ENCODE peak calls at places on chromosomes 1 and 21, in four cellular contexts. V is transverse colon, Y is right atrium auricular region, A is stomach. F is an unnamed sample. For H3K4me1, the result is how much of the 10 kb centered on the place peaks cover.

GRCh38 chr1:222347627-222348026 is 200.3 kb downstream of the HHIPL2 start:
- DNase-seq in V (no peak), Y (no peak), A (no peak), F (peak)

GRCh38 chr1:233828480-233828879 is 76.0 kb upstream of the SLC35F3 start:
- DNase-seq in V (no peak), Y (no peak), A (no peak), F (no peak)

GRCh38 chr1:31934706-31935629 is 3.2 kb downstream of the PTP4A2 start:
- DNase-seq in V (peak), Y (no peak), A (no peak), F (no peak)

GRCh38 chr21:45460611-45461368 is 55.8 kb downstream of the COL18A1 start:
- DNase-seq in V (no peak), Y (no peak), A (no peak), F (no peak)

GRCh38 chr1:234170067-234170466 is 203.2 kb upstream of the COA6 start:
- DNase-seq in V (no peak), Y (peak), A (no peak), F (no peak)

GRCh38 chr1:68456207-68456606 is 6.5 kb upstream of the RPE65 start:
- DNase-seq in V (no peak), Y (no peak), A (no peak), F (no peak)

GRCh38 chr1:32273389-32274208 is 18.3 kb upstream of the HDAC1 start:
- DNase-seq in V (peak), Y (no peak), A (peak), F (no peak)

GRCh38 chr1:180837025-180837424 is 75.7 kb upstream of the KIAA1614 start:
- DNase-seq in V (no peak), Y (no peak), A (no peak), F (no peak)

GRCh38 chr1:229768232-229768631 is 142.2 kb downstream of the URB2 start:
- DNase-seq in V (no peak), Y (no peak), A (no peak), F (no peak)

GRCh38 chr1:109298666-109299086 is 8.1 kb downstream of the MYBPHL start:
- DNase-seq in V (no peak), Y (no peak), A (no peak), F (peak)

GRCh38 chr1:6248798-6249731 is 5.1 kb downstream of the HES3 start:
- DNase-seq in V (no peak), Y (no peak), A (no peak), F (no peak)

GRCh38 chr1:19429611-19430010 is 55.7 kb downstream of the CAPZB start:
- DNase-seq in V (no peak), Y (no peak), A (no peak), F (no peak)

GRCh38 chr1:63914706-63915105 is 140.9 kb downstream of the ROR1 start:
- DNase-seq in V (no peak), Y (no peak), A (no peak), F (no peak)

GRCh38 chr1:58293388-58293787 is 253.1 kb downstream of the OMA1 start:
- DNase-seq in V (no peak), Y (no peak), A (no peak), F (no peak)

GRCh38 chr1:61504840-61505239 is 220.1 kb downstream of the TM2D1 start:
- DNase-seq in V (no peak), Y (no peak), A (no peak), F (peak)

GRCh38 chr1:22347854-22348760 is 103.5 kb upstream of the ZBTB40 start:
- DNase-seq in V (no peak), Y (no peak), A (no peak), F (no peak)

GRCh38 chr1:229342305-229342901 is 444 bp downstream of the CCSAP start:
- DNase-seq in V (peak), Y (peak), A (peak), F (peak)

GRCh38 chr21:15659768-15660423 is 69.9 kb upstream of the USP25 start:
- DNase-seq in V (peak), Y (no peak), A (no peak), F (no peak)

GRCh38 chr1:25519624-25520023 is 23.8 kb upstream of the LDLRAP1 start:
- DNase-seq in V (no peak), Y (no peak), A (no peak), F (no peak)

GRCh38 chr1:59143824-59144223 is 153.1 kb upstream of the FGGY start:
- DNase-seq in V (no peak), Y (no peak), A (no peak), F (no peak)

GRCh38 chr1:222048030-222048632 is 306.2 kb upstream of the DUSP10 start:
- DNase-seq in V (no peak), Y (no peak), A (no peak), F (no peak)

GRCh38 chr1:47388548-47389238 is 27.4 kb upstream of the FOXE3 start:
- DNase-seq in V (peak), Y (peak), A (peak), F (peak)

GRCh38 chr21:37324558-37324957 is 42.0 kb upstream of the DYRK1A start:
- DNase-seq in V (no peak), Y (no peak), A (no peak), F (no peak)

GRCh38 chr1:185096531-185096930 is 51.2 kb downstream of the RNF2 start:
- DNase-seq in V (no peak), Y (no peak), A (no peak), F (no peak)

GRCh38 chr1:53543771-53544695 is 84.8 kb downstream of the DMRTB1 start:
- DNase-seq in V (no peak), Y (no peak), A (no peak), F (no peak)

GRCh38 chr1:171142451-171143121 is 42.5 kb upstream of the FMO2 start:
- DNase-seq in V (peak), Y (peak), A (no peak), F (no peak)

GRCh38 chr1:231828182-231828920 is 201.8 kb downstream of the DISC1 start:
- DNase-seq in V (no peak), Y (no peak), A (no peak), F (no peak)

GRCh38 chr1:200561856-200562214 is 58.7 kb downstream of the KIF14 start:
- DNase-seq in V (no peak), Y (no peak), A (no peak), F (no peak)

GRCh38 chr1:63115527-63115926 is 206.8 kb upstream of the FOXD3 start:
- DNase-seq in V (no peak), Y (no peak), A (no peak), F (no peak)

GRCh38 chr1:98217601-98218000 is 296.8 kb upstream of the DPYD start:
- DNase-seq in V (no peak), Y (no peak), A (no peak), F (no peak)

GRCh38 chr1:209601809-209602657 is 18.5 kb downstream of the CAMK1G start:
- DNase-seq in V (peak), Y (no peak), A (peak), F (peak)

GRCh38 chr1:21773585-21773984 is 9.4 kb downstream of the USP48 start:
- DNase-seq in V (peak), Y (no peak), A (no peak), F (no peak)

GRCh38 chr1:45266151-45266801 is 59.9 kb upstream of the ZSWIM5 start:
- DNase-seq in V (peak), Y (peak), A (peak), F (no peak)

GRCh38 chr21:24995206-24995605 is 612.1 kb downstream of the MRPL39 start:
- DNase-seq in V (no peak), Y (no peak), A (no peak), F (no peak)

GRCh38 chr1:110053557-110054428 is 16.7 kb downstream of the ALX3 start:
- DNase-seq in V (peak), Y (peak), A (peak), F (peak)

GRCh38 chr1:23594149-23594917 is 35.0 kb upstream of the ID3 start:
- DNase-seq in V (no peak), Y (no peak), A (no peak), F (no peak)

GRCh38 chr1:23598424-23598823 is 39.1 kb upstream of the ID3 start:
- DNase-seq in V (no peak), Y (no peak), A (no peak), F (peak)

GRCh38 chr1:23594927-23595353 is 35.6 kb upstream of the ID3 start:
- DNase-seq in V (peak), Y (no peak), A (no peak), F (peak)

GRCh38 chr1:23597635-23598388 is 38.5 kb upstream of the ID3 start:
- DNase-seq in V (no peak), Y (no peak), A (no peak), F (no peak)

GRCh38 chr1:23596382-23597358 is 37.4 kb upstream of the ID3 start:
- DNase-seq in V (no peak), Y (no peak), A (no peak), F (no peak)
- H3K4me1 ChIP-seq in V (under half), Y (under half), A (under half), F (under half)

GRCh38 chr1:38050397-38051141 is 4.0 kb upstream of the POU3F1 start:
- DNase-seq in V (no peak), Y (no peak), A (no peak), F (peak)
- TF ChIP-seq CTCF in V (no peak), Y (no peak), A (no peak), F (no peak)

GRCh38 chr1:39174400-39175081 is 30.0 kb upstream of the MACF1 start:
- DNase-seq in V (no peak), Y (no peak), A (no peak), F (no peak)

GRCh38 chr1:39170731-39171375 is 33.6 kb upstream of the MACF1 start:
- DNase-seq in V (no peak), Y (no peak), A (no peak), F (no peak)

GRCh38 chr1:39173119-39173994 is 31.1 kb upstream of the MACF1 start:
- DNase-seq in V (no peak), Y (no peak), A (no peak), F (no peak)

GRCh38 chr1:39177641-39178040 is 26.9 kb upstream of the MACF1 start:
- DNase-seq in V (no peak), Y (no peak), A (no peak), F (no peak)

DNA sequence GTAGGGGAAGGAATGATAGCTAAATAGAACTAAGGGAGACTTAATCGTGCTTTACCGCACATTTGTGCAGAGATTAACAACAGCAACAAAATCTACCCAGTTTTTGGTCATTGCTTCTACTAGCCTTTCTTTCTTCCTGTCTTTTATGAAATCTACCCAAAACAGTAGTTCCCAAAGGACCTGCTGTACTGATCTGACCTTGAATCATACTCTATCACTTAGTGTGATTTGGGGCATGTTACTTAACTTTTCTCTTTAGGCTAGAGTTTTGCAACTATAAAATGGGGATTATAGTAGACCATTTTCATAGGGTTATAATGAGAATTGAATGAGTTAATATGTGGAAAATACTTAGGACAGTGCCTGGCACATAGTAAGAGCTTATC is 30.5 kb upstream of the MACF1 start:
- DNase-seq in V (no peak), Y (no peak), A (no peak), F (no peak)
- H3K4me1 ChIP-seq in V (under half), Y (under half), A (half or more), F (under half)

GRCh38 chr21:14541840-14542495 is 4.1 kb downstream of the SAMSN1 start:
- DNase-seq in V (no peak), Y (no peak), A (no peak), F (no peak)
- TF ChIP-seq CTCF in V (no peak), Y (no peak), A (no peak), F (no peak)